ENCODE peak calls at places on chromosomes 6 and 20, in four cellular contexts. Z, N, H and B are unnamed samples.

GRCh38 chr6:121657972-121658371 is 222.5 kb downstream of the GJA1 start:
- DNase-seq in Z (no peak), N (no peak), H (no peak), B (no peak)

GRCh38 chr20:62066983-62067433 is 1.3 kb upstream of the TAF4 start:
- DNase-seq in Z (peak; percentile 33), N (peak; percentile 94), H (no peak), B (no peak)

GRCh38 chr6:16473908-16474791 is 235.8 kb downstream of the GMPR start:
- DNase-seq in Z (peak; percentile 67), N (no peak), H (no peak), B (no peak)

GRCh38 chr20:21396921-21397340 is 395 bp downstream of the NKX2-4 start:
- DNase-seq in Z (no peak), N (no peak), H (no peak), B (no peak)

GRCh38 chr6:157550114-157550989 is 169.4 kb downstream of the ZDHHC14 start:
- DNase-seq in Z (no peak), N (no peak), H (no peak), B (no peak)

GRCh38 chr20:58832442-58832841 is 18.3 kb downstream of the GNAS-AS1 start:
- DNase-seq in Z (no peak), N (no peak), H (no peak), B (no peak)

GRCh38 chr6:90098025-90098474 is 198.6 kb downstream of the BACH2 start:
- DNase-seq in Z (no peak), N (no peak), H (no peak), B (no peak)

GRCh38 chr6:110541701-110542309 is 65.4 kb upstream of the SLC22A16 start:
- DNase-seq in Z (no peak), N (no peak), H (no peak), B (no peak)

GRCh38 chr6:23696946-23697345 is 429.1 kb upstream of the NRSN1 start:
- DNase-seq in Z (no peak), N (no peak), H (no peak), B (no peak)

GRCh38 chr6:129623008-129623732 is 86.8 kb downstream of the ARHGAP18 start:
- DNase-seq in Z (no peak), N (no peak), H (no peak), B (no peak)

GRCh38 chr6:157276731-157277130 is 46.6 kb downstream of the TMEM242 start:
- DNase-seq in Z (no peak), N (no peak), H (no peak), B (no peak)

GRCh38 chr6:99276747-99277146 is 72.7 kb downstream of the FAXC start:
- DNase-seq in Z (no peak), N (no peak), H (no peak), B (no peak)

GRCh38 chr6:137155830-137156229 is 17.6 kb downstream of the IL22RA2 start:
- DNase-seq in Z (peak; percentile 48), N (no peak), H (no peak), B (no peak)
- TF ChIP-seq SUZ12 in Z (no peak), N (no peak), H (no peak), B (no peak)

GRCh38 chr6:111714403-111715270 is 109.0 kb upstream of the TRAF3IP2 start:
- DNase-seq in Z (no peak), N (no peak), H (no peak), B (no peak)
- H3K4me1 ChIP-seq in Z (peaks cover 5% of the 10 kb centered on the region), N (no peaks in the 10 kb centered on the region), H (peaks cover 2% of the 10 kb centered on the region), B (no peaks in the 10 kb centered on the region)

GRCh38 chr20:31595380-31595653 is 9.8 kb upstream of the ID1 start:
- DNase-seq in Z (no peak), N (peak; percentile 59), H (no peak), B (no peak)
- H3K9ac ChIP-seq in Z (no peak overlapping the region), N (peak overlapping the region; percentile 78), H (no peak overlapping the region), B (no peak overlapping the region)

DNA sequence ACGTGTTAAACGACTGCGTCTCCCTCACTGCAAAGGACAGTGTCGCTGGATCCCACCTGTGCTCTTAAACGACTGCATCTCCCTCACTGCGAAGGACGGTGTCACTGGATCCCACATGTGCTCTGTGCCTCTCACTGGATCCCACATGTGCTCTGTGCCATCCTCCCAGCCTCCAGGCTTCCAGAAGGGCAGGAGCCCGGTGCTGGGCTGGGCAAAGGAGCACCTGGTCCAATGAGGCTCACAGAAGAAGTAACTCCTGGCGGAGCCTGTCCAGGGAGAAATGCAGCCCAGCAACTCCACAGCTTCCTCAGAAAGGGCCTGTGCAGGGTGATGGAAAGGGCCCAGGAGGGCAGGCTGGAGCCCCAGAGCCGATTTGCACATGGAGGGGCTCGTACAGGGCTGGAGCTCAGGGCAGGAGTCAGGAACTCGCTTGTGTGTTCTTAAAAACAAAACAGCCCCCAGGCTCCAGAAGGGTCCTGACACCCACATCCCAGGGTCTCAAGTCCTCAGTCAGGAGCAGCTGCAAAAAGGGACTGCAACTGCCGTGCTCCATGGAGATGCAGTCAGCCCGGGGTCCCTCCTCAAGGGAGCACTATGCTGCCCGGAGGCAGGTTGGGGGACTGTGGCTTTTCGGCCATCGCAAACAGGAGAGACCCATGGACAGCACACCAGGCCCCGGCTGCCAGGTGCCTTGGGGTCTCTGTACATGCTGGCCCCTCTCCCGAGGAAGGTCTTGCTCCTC is 52.7 kb downstream of the DLL1 start:
- DNase-seq in Z (no peak), N (no peak), H (no peak), B (no peak)
- TF ChIP-seq SUZ12 in Z (no peak), N (no peak), H (no peak), B (no peak)

GRCh38 chr20:50248104-50248631 is 57.5 kb downstream of the CEBPB start:
- DNase-seq in Z (no peak), N (no peak), H (no peak), B (no peak)

GRCh38 chr20:50246367-50247195 is 56.0 kb downstream of the CEBPB start:
- DNase-seq in Z (no peak), N (no peak), H (no peak), B (no peak)

GRCh38 chr20:50245561-50246366 is 55.1 kb downstream of the CEBPB start:
- DNase-seq in Z (no peak), N (no peak), H (no peak), B (no peak)

GRCh38 chr20:50249447-50250388 is 59.1 kb downstream of the CEBPB start:
- DNase-seq in Z (no peak), N (no peak), H (no peak), B (no peak)

DNA sequence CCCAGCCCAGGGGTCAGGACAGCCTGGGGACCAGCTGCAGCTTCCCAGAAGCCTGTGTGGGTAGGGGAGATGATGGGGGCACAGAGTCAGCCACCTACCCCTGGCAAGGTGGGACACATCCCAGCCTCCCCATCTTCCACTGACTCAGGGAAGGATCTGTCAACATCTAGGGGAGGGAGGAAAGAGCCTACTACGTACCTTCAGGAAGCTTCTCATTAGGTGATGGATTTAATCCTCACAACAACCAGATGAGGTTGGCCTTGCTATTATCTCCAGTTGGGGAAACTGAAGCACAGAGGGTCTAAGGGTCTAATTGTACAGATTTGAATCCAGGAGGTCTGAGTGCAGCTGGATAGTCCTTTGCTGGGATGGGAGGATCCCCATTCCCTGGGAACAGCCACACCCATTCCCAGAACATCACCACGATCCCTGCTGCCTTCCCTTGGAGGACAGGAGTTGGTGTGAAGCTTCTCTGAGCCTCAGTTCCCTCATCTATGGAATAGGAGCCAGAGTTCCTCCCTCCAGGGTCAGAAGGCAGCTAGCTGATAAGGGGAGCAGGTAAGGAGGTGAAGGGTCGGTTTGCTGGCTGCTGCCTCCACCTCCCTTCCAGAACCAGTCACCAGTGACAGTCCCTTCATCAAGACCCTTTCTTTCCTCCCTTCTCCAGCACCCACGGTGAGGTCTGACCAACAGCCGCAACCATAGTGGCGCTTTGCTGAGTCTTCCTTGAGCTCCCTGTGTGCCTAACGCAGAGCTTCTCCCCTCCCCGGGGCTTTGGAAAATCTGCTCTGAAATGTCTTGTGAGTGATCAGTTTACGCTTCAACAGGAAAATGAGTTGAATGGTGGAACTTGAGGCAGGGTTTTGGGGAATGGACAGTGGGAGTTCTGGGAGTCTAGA is 56.8 kb downstream of the CEBPB start:
- DNase-seq in Z (no peak), N (no peak), H (no peak), B (no peak)
- H3K4me1 ChIP-seq in Z (no peaks in the 10 kb centered on the region), N (peaks cover 81% of the 10 kb centered on the region), H (peaks cover 2% of the 10 kb centered on the region), B (peaks cover 4% of the 10 kb centered on the region)

GRCh38 chr6:166959906-166960608 is 3.7 kb upstream of the RNASET2 start:
- DNase-seq in Z (no peak), N (no peak), H (no peak), B (no peak)
- H3K9ac ChIP-seq in Z (no peak overlapping the region), N (peak overlapping the region; percentile 8), H (no peak overlapping the region), B (no peak overlapping the region)

GRCh38 chr20:8782804-8783203 is 286.1 kb upstream of the PLCB4 start:
- DNase-seq in Z (no peak), N (no peak), H (no peak), B (no peak)
- TF ChIP-seq SUZ12 in Z (no peak), N (no peak), H (no peak), B (no peak)

DNA sequence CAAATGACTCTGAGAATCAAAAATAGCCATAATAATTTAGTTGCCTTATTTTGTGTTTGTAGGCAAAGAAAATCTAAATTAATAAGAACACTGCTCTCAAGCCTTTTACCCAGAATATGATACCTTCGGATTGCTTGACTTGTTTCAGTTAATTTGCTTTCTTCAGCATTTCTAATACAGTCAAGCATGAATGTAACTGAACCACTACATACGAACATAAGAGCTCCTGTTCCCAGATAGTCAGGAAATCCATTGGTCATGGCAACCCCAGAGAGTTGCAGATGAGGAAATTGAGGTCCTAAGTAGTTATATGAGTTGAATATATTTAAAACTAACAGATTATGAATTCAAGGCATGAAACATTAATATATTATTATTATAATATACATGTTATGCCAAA is 2.9 kb downstream of the FRK start:
- DNase-seq in Z (no peak), N (no peak), H (no peak), B (no peak)
- H3K4me1 ChIP-seq in Z (peaks cover 11% of the 10 kb centered on the region), N (peaks cover 48% of the 10 kb centered on the region), H (no peaks in the 10 kb centered on the region), B (no peaks in the 10 kb centered on the region)